ENCODE peak calls at places on chromosome 4, in six cellular contexts. O is aorta, Q is SK-N-SH, C is PC-3, H is lower lobe of right lung, F is astrocyte. L is an unnamed sample.

GRCh38 chr4:164956766-164957643 is 20.5 kb downstream of the TRIM61 start:
- DNase-seq in O (peak), Q (peak), C (peak), H (peak), F (peak), L (peak)

GRCh38 chr4:97027989-97028388 is 1115.3 kb downstream of the STPG2 start:
- DNase-seq in O (no peak), Q (no peak), C (no peak), H (no peak), F (no peak), L (no peak)

GRCh38 chr4:1369091-1369450 is 22.1 kb downstream of the UVSSA start:
- DNase-seq in O (no peak), Q (no peak), C (no peak), H (peak), F (no peak), L (no peak)

GRCh38 chr4:102525556-102525955 is 24.4 kb downstream of the NFKB1 start:
- DNase-seq in O (no peak), Q (no peak), C (no peak), H (no peak), F (no peak), L (no peak)

GRCh38 chr4:36053931-36054330 is 190.4 kb downstream of the ARAP2 start:
- DNase-seq in O (no peak), Q (no peak), C (no peak), H (no peak), F (peak), L (no peak)

GRCh38 chr4:150323551-150324325 is 245.5 kb downstream of the DCLK2 start:
- DNase-seq in O (no peak), Q (no peak), C (no peak), H (no peak), F (no peak), L (no peak)

GRCh38 chr4:160567634-160568033 is 1464.8 kb downstream of the RAPGEF2 start:
- DNase-seq in O (no peak), Q (no peak), C (no peak), H (no peak), F (no peak), L (peak)

GRCh38 chr4:144611850-144612249 is 34.1 kb upstream of the HHIP start:
- DNase-seq in O (no peak), Q (peak), C (peak), H (no peak), F (no peak), L (peak)

GRCh38 chr4:82431026-82431745 is 796 bp downstream of the ENOPH1 start:
- DNase-seq in O (no peak), Q (peak), C (peak), H (peak), F (peak), L (peak)

GRCh38 chr4:609400-610050 is 15.8 kb upstream of the PDE6B start:
- DNase-seq in O (peak), Q (no peak), C (no peak), H (no peak), F (no peak), L (no peak)

GRCh38 chr4:97691111-97691605 is 452.1 kb downstream of the STPG2 start:
- DNase-seq in O (no peak), Q (no peak), C (no peak), H (no peak), F (no peak), L (no peak)

GRCh38 chr4:100649478-100649877 is 131.7 kb upstream of the EMCN start:
- DNase-seq in O (no peak), Q (peak), C (peak), H (no peak), F (peak), L (no peak)

GRCh38 chr4:54800831-54801530 is 143.2 kb downstream of the KIT start:
- DNase-seq in O (no peak), Q (no peak), C (no peak), H (no peak), F (no peak), L (no peak)

GRCh38 chr4:477686-478085 is 21.3 kb downstream of the ZNF721 start:
- DNase-seq in O (no peak), Q (no peak), C (no peak), H (no peak), F (no peak), L (peak)

GRCh38 chr4:84985952-84986351 is 19.5 kb upstream of the WDFY3 start:
- DNase-seq in O (no peak), Q (no peak), C (peak), H (no peak), F (peak), L (no peak)

GRCh38 chr4:144295286-144295995 is 154.9 kb upstream of the GYPA start:
- DNase-seq in O (no peak), Q (no peak), C (no peak), H (no peak), F (peak), L (no peak)

GRCh38 chr4:184320630-184321029 is 103.0 kb upstream of the ENPP6 start:
- DNase-seq in O (no peak), Q (no peak), C (no peak), H (no peak), F (no peak), L (peak)
- H3K27ac ChIP-seq in O (no peak), Q (no peak), C (no peak), H (no peak), F (no peak), L (peak)

DNA sequence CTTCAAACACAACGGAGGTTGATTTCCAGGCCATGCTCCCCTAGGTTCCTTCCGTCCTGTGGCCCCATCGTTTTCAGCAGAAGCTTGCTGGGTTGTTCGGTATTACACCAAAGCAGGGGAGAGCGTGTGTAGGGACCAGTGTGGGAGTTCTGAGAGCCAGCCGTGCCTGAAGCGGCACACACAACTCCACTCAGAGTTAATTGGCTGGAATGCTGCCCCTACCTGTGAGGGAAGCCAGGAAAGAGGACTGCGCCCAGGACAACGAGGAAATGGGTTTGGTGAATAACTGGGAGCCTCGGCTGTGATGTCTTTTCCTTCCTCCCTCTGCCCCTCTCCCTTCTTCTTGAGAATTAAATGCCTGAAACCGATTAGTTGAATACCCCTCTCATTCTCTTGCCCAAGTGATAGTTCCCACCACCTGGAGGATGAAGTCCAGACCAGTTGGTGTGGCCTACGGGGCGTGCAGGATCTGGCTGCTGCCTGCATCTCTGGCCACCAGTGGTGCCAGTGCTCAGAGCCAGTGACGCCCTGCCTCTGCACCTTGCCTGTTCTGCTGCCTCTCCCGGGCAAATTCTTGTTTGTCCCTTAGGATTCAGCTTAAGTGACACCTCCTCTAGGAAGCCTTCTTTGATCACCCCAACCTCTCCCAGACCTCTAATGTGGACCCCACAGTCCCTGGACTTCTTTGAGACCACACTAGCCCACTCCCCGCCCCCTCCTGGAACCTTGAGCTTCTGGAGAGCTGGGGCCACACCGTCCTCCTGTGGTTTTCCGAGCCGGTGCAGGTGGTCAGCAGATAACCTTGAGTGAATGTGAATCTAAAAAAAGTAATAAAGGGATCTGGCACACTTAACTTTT is 33.6 kb downstream of the TBC1D14 start:
- DNase-seq in O (no peak), Q (no peak), C (no peak), H (no peak), F (no peak), L (no peak)
- H3K27ac ChIP-seq in O (no peak), Q (peak), C (no peak), H (peak), F (no peak), L (no peak)

GRCh38 chr4:125020089-125021034 is 294.4 kb upstream of the FAT4 start:
- DNase-seq in O (no peak), Q (no peak), C (no peak), H (no peak), F (no peak), L (no peak)
- H3K27ac ChIP-seq in O (no peak), Q (no peak), C (no peak), H (no peak), F (no peak), L (no peak)

GRCh38 chr4:8534129-8534528 is 46.1 kb upstream of the GPR78 start:
- DNase-seq in O (peak), Q (no peak), C (peak), H (no peak), F (peak), L (no peak)
- H3K27ac ChIP-seq in O (no peak), Q (no peak), C (peak), H (peak), F (no peak), L (no peak)

GRCh38 chr4:56466910-56467283 is 520 bp upstream of the SRP72 start:
- DNase-seq in O (no peak), Q (peak), C (peak), H (no peak), F (no peak), L (peak)
- H3K27ac ChIP-seq in O (peak), Q (peak), C (peak), H (peak), F (peak), L (peak)

GRCh38 chr4:40307627-40308497 is 27.3 kb upstream of the CHRNA9 start:
- DNase-seq in O (no peak), Q (no peak), C (no peak), H (no peak), F (no peak), L (peak)

GRCh38 chr4:40306203-40306602 is 28.9 kb upstream of the CHRNA9 start:
- DNase-seq in O (no peak), Q (no peak), C (no peak), H (no peak), F (no peak), L (peak)

GRCh38 chr4:40305329-40306193 is 29.6 kb upstream of the CHRNA9 start:
- DNase-seq in O (no peak), Q (no peak), C (no peak), H (no peak), F (no peak), L (peak)

GRCh38 chr4:40308528-40309122 is 26.5 kb upstream of the CHRNA9 start:
- DNase-seq in O (no peak), Q (no peak), C (no peak), H (no peak), F (no peak), L (peak)

GRCh38 chr4:40306991-40307390 is 28.1 kb upstream of the CHRNA9 start:
- DNase-seq in O (no peak), Q (no peak), C (no peak), H (no peak), F (no peak), L (peak)
- H3K27ac ChIP-seq in O (no peak), Q (no peak), C (no peak), H (peak), F (no peak), L (peak)

GRCh38 chr4:186840771-186841301 is 117.2 kb upstream of the FAT1 start:
- DNase-seq in O (peak), Q (no peak), C (no peak), H (no peak), F (no peak), L (no peak)
- H3K27ac ChIP-seq in O (no peak), Q (no peak), C (no peak), H (no peak), F (no peak), L (no peak)

GRCh38 chr4:76470064-76470463 is 35.0 kb downstream of the SHROOM3 start:
- DNase-seq in O (no peak), Q (no peak), C (no peak), H (no peak), F (no peak), L (no peak)
- H3K27ac ChIP-seq in O (no peak), Q (no peak), C (no peak), H (no peak), F (no peak), L (no peak)

GRCh38 chr4:180942367-180942916 is 1300.8 kb upstream of the TENM3 start:
- DNase-seq in O (no peak), Q (no peak), C (no peak), H (no peak), F (no peak), L (no peak)
- H3K27ac ChIP-seq in O (no peak), Q (no peak), C (no peak), H (no peak), F (no peak), L (no peak)

L was measured in Karpas-422.